ENCODE peak calls at places on chromosomes 13 and 19, in four cellular contexts. J is left lung, V is PC-3, F is GM13976. T is an unnamed sample.

GRCh38 chr19:35297515-35297848 is 5.5 kb downstream of the MAG start:
- DNase-seq in J (no peak), V (no peak), F (no peak), T (no peak)

GRCh38 chr19:30373593-30373992 is 1.4 kb downstream of the ZNF536 start:
- DNase-seq in J (no peak), V (no peak), F (no peak), T (no peak)

GRCh38 chr19:30049844-30050667 is 108.0 kb downstream of the URI1 start:
- DNase-seq in J (no peak), V (no peak), F (no peak), T (no peak)

GRCh38 chr13:43720780-43721397 is 65.9 kb downstream of the ENOX1 start:
- DNase-seq in J (no peak), V (peak), F (no peak), T (no peak)

GRCh38 chr19:52351512-52351911 is 15.5 kb downstream of the ZNF610 start:
- DNase-seq in J (no peak), V (no peak), F (no peak), T (no peak)

GRCh38 chr19:51259348-51260245 is 8.7 kb downstream of the SIGLECL1 start:
- DNase-seq in J (no peak), V (peak), F (peak), T (peak)

GRCh38 chr19:18967358-18968146 is 26.5 kb upstream of the HOMER3 start:
- DNase-seq in J (no peak), V (peak), F (no peak), T (no peak)

GRCh38 chr13:47672982-47673670 is 327.9 kb downstream of the SUCLA2 start:
- DNase-seq in J (no peak), V (peak), F (no peak), T (no peak)

GRCh38 chr13:95604534-95604915 is 40.0 kb downstream of the DZIP1 start:
- DNase-seq in J (no peak), V (peak), F (no peak), T (no peak)

GRCh38 chr13:110138009-110138699 is 168.8 kb downstream of the COL4A1 start:
- DNase-seq in J (peak), V (peak), F (peak), T (peak)

GRCh38 chr19:3210347-3211017 is 14.0 kb upstream of the CELF5 start:
- DNase-seq in J (peak), V (peak), F (peak), T (peak)

GRCh38 chr13:90105881-90106496 is 1241.5 kb upstream of the MIR17HG start:
- DNase-seq in J (no peak), V (peak), F (no peak), T (no peak)

GRCh38 chr19:41755328-41755913 is at the start of gene CEACAM6:
- DNase-seq in J (no peak), V (no peak), F (no peak), T (no peak)

GRCh38 chr13:113783966-113784644 is 25.1 kb downstream of the TMEM255B start:
- DNase-seq in J (no peak), V (no peak), F (no peak), T (no peak)

GRCh38 chr19:47310819-47311218 is 1.2 kb downstream of the C5AR1 start:
- DNase-seq in J (peak), V (peak), F (no peak), T (no peak)

GRCh38 chr19:56639217-56639616 is 3.7 kb upstream of the SMIM17 start:
- DNase-seq in J (no peak), V (peak), F (no peak), T (peak)

GRCh38 chr13:79225487-79226232 is 180.4 kb downstream of the RBM26 start:
- DNase-seq in J (no peak), V (peak), F (no peak), T (no peak)

GRCh38 chr19:47155141-47155540 is 24.5 kb downstream of the SAE1 start:
- DNase-seq in J (no peak), V (no peak), F (no peak), T (no peak)

GRCh38 chr19:32404213-32404938 is 1.2 kb upstream of the DPY19L3 start:
- DNase-seq in J (no peak), V (no peak), F (no peak), T (peak)

GRCh38 chr13:27043013-27043412 is 128.6 kb downstream of the USP12 start:
- DNase-seq in J (no peak), V (peak), F (no peak), T (no peak)

GRCh38 chr19:6678690-6679109 is 8.7 kb upstream of the TNFSF14 start:
- DNase-seq in J (no peak), V (peak), F (no peak), T (peak)

GRCh38 chr19:58097783-58098681 is at the start of gene ZSCAN18:
- DNase-seq in J (peak), V (no peak), F (peak), T (peak)

GRCh38 chr13:65971541-65971940 is 1258.6 kb downstream of the PCDH9 start:
- DNase-seq in J (no peak), V (no peak), F (no peak), T (no peak)

GRCh38 chr19:27929399-27929798 is 1283.6 kb downstream of the UQCRFS1 start:
- DNase-seq in J (no peak), V (no peak), F (no peak), T (no peak)

GRCh38 chr19:18672606-18673337 is 10.7 kb upstream of the CRTC1 start:
- DNase-seq in J (no peak), V (no peak), F (no peak), T (no peak)

GRCh38 chr19:18414504-18415176 is 4.6 kb upstream of the SSBP4 start:
- DNase-seq in J (peak), V (no peak), F (peak), T (peak)

GRCh38 chr19:41540041-41540695 is 35.8 kb upstream of the CEACAM21 start:
- DNase-seq in J (no peak), V (no peak), F (no peak), T (no peak)

GRCh38 chr13:107650081-107650701 is 565.1 kb downstream of the LIG4 start:
- DNase-seq in J (peak), V (peak), F (peak), T (peak)

GRCh38 chr19:32464279-32464678 is 58.7 kb downstream of the DPY19L3 start:
- DNase-seq in J (no peak), V (peak), F (no peak), T (peak)

GRCh38 chr19:35126624-35126959 is 8.3 kb downstream of the LGI4 start:
- DNase-seq in J (no peak), V (no peak), F (no peak), T (no peak)

GRCh38 chr13:108897955-108898354 is 268.5 kb downstream of the MYO16 start:
- DNase-seq in J (no peak), V (peak), F (no peak), T (no peak)

GRCh38 chr13:113969311-113969972 is 4.4 kb downstream of the C13orf46 start:
- DNase-seq in J (peak), V (no peak), F (no peak), T (no peak)

DNA sequence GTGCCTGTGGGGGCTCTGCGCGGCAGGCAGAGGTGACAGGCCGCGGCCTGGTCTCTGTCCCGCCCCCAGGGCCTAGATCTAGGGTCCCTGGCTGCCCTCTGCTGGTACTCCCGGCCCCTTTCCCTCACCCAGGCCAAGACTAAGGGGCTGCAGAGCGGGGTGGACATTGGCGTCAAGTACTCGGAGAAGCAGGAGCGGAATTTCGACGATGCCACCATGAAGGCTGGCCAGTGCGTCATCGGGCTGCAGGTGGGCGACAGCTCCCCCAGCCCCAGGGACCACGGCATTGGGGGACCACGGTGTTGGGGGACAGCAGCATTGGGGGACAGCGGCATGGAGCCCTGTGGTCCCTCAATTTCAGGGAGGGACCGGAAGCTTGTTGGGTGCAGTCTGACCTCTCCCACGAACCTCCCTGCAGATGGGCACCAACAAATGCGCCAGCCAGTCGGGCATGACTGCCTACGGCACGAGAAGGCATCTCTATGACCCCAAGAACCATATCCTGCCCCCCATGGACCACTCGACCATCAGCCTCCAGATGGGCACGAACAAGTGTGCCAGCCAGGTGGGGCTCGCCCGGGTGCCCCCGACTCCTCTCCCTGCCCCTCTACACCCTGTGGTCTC is 3.8 kb upstream of the ABCA7 start:
- DNase-seq in J (peak), V (no peak), F (no peak), T (no peak)
- TF ChIP-seq CTCF in J (no peak), V (no peak), F (peak), T (peak)

GRCh38 chr19:44757735-44758505 is 9.4 kb downstream of the BCL3 start:
- DNase-seq in J (peak), V (no peak), F (no peak), T (no peak)
- TF ChIP-seq CTCF in J (no peak), V (no peak), F (no peak), T (no peak)

DNA sequence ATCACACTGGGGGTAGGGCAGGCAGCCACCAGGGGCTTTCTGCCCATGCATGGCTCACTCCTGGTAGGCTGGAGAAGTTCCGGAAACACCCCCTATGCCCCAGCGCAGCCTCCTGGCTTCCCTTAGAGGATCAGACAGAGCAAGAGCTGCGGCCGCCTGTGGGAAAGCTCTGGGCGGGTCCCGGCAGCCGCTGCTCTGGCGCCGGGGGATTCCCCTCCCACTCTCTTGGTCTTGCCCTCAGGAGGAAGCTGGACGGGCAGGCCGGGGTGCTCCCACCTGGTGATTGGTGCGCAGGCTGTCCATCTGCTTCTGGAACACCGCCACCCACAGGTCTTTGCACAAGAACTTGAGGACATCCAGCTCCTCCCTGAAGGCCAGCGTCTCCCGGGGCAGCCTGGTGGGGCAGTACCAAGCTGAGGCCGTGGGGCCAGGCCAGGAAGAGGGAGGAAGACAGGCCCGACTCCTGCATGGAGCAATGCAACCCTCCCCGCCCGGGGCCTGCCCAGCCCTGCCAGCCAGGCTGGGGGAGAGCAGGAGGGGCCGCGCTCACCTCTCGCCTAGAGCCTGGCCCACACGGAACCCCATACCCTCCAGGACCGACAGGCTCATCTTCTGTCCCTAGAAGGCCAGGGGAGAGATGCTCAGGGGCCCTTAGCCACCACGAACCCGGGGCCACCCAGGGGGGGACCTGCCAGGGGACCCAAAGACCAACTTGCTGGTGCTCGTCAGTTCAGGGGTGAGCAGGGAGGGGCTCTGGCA is 4.0 kb upstream of the NKPD1 start:
- DNase-seq in J (peak), V (no peak), F (peak), T (peak)
- TF ChIP-seq CTCF in J (no peak), V (no peak), F (no peak), T (no peak)

GRCh38 chr13:52846567-52847321 is 1.7 kb downstream of the PCDH8 start:
- DNase-seq in J (peak), V (no peak), F (peak), T (no peak)
- TF ChIP-seq CTCF in J (no peak), V (no peak), F (peak), T (no peak)

GRCh38 chr19:677601-678380 is 1.6 kb downstream of the FSTL3 start:
- DNase-seq in J (no peak), V (peak), F (no peak), T (no peak)

GRCh38 chr19:678791-679388 is 2.7 kb downstream of the FSTL3 start:
- DNase-seq in J (no peak), V (no peak), F (no peak), T (no peak)

GRCh38 chr19:680287-681028 is 4.3 kb downstream of the FSTL3 start:
- DNase-seq in J (peak), V (peak), F (peak), T (peak)

GRCh38 chr19:681029-681626 is 4.9 kb downstream of the FSTL3 start:
- DNase-seq in J (peak), V (peak), F (peak), T (peak)

DNA sequence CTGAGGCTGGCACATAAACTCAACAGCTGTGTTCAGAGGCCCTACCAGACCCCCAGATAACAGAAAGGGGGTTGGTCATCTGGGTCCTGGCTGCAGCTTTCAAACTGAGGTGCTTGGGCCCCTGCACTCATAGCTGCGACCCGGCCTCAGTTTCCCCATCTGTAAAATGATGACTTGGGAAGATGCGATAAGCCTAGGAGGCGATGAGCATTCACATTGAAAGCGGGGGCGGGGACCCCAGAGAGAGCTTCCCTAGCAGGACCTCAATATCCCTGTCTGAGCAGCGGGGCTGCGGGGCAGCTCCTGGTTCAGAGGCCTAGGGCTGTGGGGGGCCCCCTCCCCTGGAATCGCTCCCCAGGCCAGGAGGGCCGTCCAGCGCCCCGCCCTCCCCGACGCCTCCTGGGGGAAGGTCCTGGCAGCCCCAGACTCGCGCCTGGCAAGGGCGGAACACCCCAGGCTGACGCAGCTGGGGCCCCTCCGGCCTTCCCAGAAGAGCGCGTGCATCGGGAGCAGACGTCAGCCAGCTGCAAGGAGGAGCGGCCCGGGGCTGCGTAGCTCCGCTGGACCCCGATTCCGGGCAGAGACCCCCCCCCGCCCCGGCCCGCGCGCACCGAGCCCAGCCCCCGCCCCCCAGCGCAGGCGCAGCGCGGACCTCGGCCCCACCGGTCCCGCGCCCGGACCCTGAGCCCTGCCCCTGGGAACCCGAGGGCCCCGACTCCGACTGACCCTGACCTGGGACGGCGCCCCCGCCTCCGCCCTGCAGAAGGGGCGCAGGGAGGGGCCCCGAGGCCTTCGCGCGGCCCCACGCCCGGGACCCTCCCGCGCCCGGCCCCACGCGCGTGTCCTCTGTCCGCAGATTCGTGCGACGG is 3.5 kb downstream of the FSTL3 start:
- DNase-seq in J (peak), V (peak), F (no peak), T (peak)
- TF ChIP-seq CTCF in J (no peak), V (no peak), F (no peak), T (no peak)

GRCh38 chr13:52399708-52400107 is 6.3 kb downstream of the THSD1 start:
- DNase-seq in J (no peak), V (no peak), F (no peak), T (peak)
- TF ChIP-seq CTCF in J (no peak), V (no peak), F (no peak), T (no peak)

DNA sequence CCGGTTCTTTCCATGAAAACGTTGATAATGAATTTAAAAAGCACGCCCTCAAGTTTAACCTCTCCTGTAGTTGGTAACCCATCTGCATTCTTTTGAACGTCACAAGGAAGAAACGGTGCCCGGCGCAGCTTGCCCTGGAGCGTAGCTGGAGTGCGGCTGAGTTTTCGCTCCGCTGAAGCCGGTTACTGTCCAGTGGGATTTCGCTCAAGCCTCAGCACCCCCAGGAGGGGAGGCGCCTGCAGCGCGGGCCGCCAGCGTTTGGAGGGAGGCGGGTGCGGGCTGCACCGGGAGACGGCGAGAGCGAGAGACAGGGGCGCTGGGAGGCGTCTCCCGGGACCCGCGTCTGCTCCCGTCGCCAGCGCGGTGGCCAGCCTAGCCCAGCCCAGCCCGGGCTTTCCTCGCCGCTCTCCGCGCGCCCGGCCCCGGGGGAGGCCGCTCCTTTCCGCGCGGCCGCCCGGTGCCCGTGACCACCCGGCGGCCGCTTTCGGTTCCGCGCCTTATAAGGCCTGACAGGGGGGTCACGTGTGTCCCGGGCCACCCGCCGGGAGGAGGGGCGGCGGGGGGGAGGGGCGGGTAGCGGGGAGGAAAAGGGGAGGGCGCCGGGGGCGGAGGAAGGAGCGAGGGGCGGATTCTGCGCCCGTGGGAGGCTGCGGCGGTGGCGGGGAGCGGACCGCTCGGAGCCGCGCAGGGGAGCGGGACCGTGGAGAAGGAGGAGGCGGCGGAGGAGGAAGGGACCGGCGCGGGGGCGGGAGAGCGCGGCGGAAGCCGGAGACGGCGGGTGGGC is 8.3 kb upstream of the DGKH start:
- DNase-seq in J (peak), V (peak), F (peak), T (peak)
- TF ChIP-seq CTCF in J (peak), V (no peak), F (no peak), T (no peak)

DNA sequence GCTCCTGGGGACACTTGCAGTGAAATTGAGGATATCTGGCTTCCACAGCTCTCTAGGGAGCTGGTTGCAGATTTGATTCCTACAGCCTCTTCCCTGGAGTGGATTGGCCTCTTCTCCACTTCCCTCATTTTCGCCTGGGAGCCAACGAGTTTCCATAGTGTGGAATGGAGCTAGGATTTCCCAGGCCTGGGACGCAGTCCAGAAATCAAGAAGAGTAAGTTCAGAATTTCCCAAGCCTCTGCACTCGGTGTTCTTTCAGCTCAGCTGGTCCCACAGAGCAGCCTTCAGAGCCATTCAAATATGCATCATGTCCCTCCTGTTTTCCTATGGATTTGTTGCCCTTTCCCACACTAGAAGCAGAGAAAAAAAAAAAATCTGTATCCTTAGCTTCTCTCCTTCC is 68.2 kb downstream of the RAP2A start:
- DNase-seq in J (no peak), V (no peak), F (no peak), T (no peak)
- TF ChIP-seq CTCF in J (no peak), V (no peak), F (no peak), T (no peak)

T was measured in GM12865.